ENCODE peak calls at places on chromosome 9, in five cellular contexts. V is K562, J is A549, E is HepG2, D is H1. P is an unnamed sample. For H3K4me1, the result is how much of the 10 kb centered on the place peaks cover.

GRCh38 chr9:77819672-77820071 is 171.6 kb upstream of the GNA14 start:
- DNase-seq in D (no peak), J (peak), E (no peak), V (no peak), P (peak)

GRCh38 chr9:115213777-115214428 is 95.9 kb upstream of the TNC start:
- DNase-seq in D (no peak), J (peak), V (no peak), E (no peak), P (no peak)

GRCh38 chr9:130174920-130175321 is 2.7 kb downstream of the NCS1 start:
- DNase-seq in J (no peak), E (no peak), V (no peak), D (no peak), P (no peak)

GRCh38 chr9:123465304-123465703 is 109.3 kb downstream of the CRB2 start:
- DNase-seq in D (no peak), V (no peak), E (peak), J (peak), P (no peak)

GRCh38 chr9:90926920-90927319 is 125.3 kb downstream of the SYK start:
- DNase-seq in V (no peak), E (no peak), D (no peak), J (no peak), P (no peak)

GRCh38 chr9:89501311-89501898 is 3.5 kb upstream of the SEMA4D start:
- DNase-seq in D (no peak), J (no peak), V (no peak), E (no peak), P (no peak)

GRCh38 chr9:117715411-117715989 is 11.3 kb downstream of the TLR4 start:
- DNase-seq in E (no peak), V (no peak), D (no peak), J (no peak), P (peak)

GRCh38 chr9:91562412-91562811 is 138.8 kb upstream of the NFIL3 start:
- DNase-seq in V (no peak), E (no peak), D (no peak), J (no peak), P (no peak)

GRCh38 chr9:135554718-135555117 is 6.8 kb upstream of the PAEP start:
- DNase-seq in E (no peak), V (no peak), D (no peak), J (peak), P (no peak)

GRCh38 chr9:35114113-35114847 is 1.4 kb downstream of the ATOSB start:
- DNase-seq in V (peak), J (peak), E (peak), D (peak), P (peak)
- H3K4me1 ChIP-seq in V (under half), J (under half), E (under half), D (under half), P (half or more)

DNA sequence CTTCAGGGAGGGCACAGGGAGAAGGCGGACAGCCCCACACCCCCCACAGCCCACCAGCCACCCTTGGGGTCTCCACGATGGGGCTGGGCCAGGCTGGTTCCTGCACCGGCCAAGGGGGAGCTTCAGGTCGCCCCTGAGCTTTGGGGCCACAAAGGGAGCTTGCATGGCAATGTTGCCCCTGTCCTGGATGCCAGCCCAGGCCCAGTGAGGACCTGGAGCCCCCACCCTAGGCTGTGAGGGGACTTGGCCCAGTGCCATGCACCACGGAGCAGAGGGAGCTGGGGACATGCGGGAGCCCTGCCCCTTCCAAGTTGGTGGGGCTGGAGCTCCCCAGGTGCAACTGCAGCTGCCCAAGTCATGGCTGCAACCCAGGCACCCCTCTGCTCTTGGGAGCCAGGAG is 18.4 kb downstream of the TMEM38B start:
- DNase-seq in E (no peak), J (no peak), D (no peak), V (no peak), P (no peak)
- TF ChIP-seq JUN in E (no peak), J (no peak), D (no peak), V (no peak), P (no peak)

DNA sequence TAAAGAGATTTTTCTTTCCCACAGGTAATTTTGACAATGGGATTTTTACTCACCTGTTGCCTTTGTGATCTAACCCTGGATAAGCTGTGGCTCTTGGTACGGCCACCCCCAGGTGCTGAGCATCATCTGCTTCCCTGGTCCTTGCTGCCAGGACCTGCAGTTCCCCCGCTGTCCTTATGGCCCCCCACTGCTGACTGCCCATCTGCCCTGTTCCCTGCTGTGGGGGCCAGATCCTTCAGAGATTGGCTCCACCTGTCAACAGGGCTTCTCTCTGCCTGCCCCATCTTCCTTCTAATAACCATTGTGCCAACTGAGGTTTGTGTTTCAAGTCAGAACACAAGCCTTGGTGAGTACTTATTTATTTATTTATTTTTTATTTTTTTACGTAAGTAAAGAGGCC is 183.3 kb downstream of the MAPKAP1 start:
- DNase-seq in E (no peak), D (no peak), V (no peak), J (no peak), P (no peak)
- H3K4me1 ChIP-seq in E (under half), D (under half), V (under half), J (under half), P (half or more)

DNA sequence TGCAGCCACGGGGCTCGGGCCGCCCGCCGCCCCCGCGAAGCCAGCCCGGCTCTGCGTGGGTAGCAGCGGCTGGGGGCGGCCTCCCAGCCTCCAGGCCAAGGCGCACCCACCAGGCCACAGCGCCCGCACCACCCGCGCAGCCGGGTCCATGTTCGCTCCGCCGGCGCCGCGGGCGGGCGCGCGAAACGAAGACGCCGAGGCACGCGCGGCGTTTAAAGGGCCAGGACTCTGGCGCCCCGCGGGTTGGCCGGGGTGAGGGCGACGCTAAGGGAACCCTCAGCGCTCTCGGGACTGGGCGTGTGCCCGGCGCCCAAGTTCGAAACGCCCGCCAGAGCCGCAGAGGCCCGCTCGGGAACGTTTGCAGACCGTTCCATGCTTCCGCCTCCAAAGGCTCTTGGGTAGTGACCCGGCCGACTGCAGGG is at the start of gene PTGES2:
- DNase-seq in J (peak), D (peak), E (peak), V (peak), P (peak)
- TF ChIP-seq JUN in J (peak), D (no peak), E (no peak), V (no peak), P (no peak)

GRCh38 chr9:134340475-134341186 is 14.4 kb downstream of the RXRA start:
- DNase-seq in J (no peak), V (no peak), E (no peak), D (no peak), P (peak)
- H3K4me1 ChIP-seq in J (under half), V (half or more), E (under half), D (under half), P (under half)

DNA sequence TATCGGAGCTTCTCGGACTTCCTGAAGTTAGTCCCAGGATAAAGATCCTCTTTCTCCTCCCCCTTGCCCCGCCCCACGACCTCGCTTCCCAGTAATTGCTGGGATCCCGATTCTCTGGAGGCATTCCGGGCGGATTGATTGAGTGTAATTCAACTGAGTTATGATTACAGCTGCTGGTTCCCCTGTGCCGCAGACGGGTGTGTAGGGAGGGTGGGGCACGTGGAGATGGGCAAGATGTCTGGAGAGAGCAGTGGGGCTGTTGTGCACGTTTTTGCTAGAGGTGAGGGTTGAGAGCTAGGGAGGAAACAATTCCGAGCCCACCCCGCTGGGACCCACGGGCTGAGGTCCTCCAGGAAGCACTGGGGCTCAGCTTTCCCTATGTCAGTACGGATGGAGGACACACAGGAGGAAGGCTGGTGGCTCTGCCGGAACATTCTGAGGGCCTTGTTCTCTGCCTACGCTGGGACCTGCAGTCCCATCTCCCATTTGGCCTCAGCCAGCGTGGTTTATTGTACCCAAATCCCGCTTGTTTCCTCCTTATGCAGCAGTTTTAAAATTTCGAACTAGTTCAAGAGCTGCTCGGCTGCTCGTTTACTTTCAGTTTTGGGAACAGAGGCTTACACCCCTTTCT is 2.4 kb upstream of the DMRT2 start:
- DNase-seq in D (no peak), V (no peak), E (no peak), J (no peak), P (no peak)
- TF ChIP-seq JUN in D (no peak), V (no peak), E (no peak), J (no peak), P (no peak)

DNA sequence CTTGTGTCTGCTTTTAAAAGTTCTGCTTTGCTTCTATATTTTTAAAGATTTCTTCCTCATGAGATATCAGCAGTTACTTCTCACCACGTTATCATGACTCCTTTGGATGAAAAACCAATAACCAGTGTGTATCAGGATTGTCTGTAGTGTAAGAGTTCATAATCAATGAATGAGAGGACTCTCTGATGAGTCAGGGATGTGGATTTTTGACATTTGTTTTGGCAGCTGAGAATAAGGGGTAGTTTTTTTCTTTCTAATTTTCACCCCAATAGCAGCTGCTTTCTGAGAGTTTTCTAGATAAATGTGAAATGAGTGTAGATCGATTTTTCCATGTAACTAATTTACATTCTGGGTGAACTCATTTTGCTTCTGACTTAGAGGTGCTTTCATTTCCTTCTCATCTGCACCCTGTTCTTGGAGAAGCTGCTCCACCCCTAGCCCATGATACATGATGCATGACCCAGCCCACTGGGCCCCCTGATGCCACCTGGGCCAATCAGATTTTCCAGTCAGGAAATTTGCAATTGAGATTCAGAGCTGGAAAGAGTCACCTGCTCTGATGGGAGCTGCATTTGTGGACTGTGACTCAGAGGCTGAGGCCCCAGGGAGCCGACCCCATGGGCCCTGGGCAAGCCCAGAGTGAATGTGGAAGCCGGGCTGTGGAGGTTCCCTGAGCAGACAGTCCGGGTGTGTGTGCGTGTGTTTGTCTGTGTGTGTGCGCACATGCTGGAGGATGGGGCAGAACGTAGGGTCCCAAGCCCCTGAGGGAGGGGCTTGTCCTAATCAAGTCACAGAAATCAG is 159.3 kb downstream of the RGS3 start:
- DNase-seq in J (peak), E (peak), D (peak), V (no peak), P (peak)
- H3K4me1 ChIP-seq in J (under half), E (half or more), D (under half), V (under half), P (half or more)

GRCh38 chr9:2242778-2243395 is 227.7 kb downstream of the SMARCA2 start:
- DNase-seq in J (no peak), E (no peak), D (no peak), V (no peak), P (peak)
- TF ChIP-seq JUN in J (no peak), E (no peak), D (no peak), V (no peak), P (no peak)

GRCh38 chr9:5512658-5513452 is 2.5 kb downstream of the PDCD1LG2 start:
- DNase-seq in V (no peak), E (no peak), D (no peak), J (no peak), P (no peak)

GRCh38 chr9:5514608-5515260 is 4.4 kb downstream of the PDCD1LG2 start:
- DNase-seq in D (no peak), J (no peak), V (no peak), E (no peak), P (no peak)

GRCh38 chr9:5513966-5514365 is 3.6 kb downstream of the PDCD1LG2 start:
- DNase-seq in D (no peak), J (no peak), V (no peak), E (no peak), P (no peak)

GRCh38 chr9:5516453-5517220 is 6.3 kb downstream of the PDCD1LG2 start:
- DNase-seq in V (no peak), E (no peak), D (no peak), J (no peak), P (no peak)

GRCh38 chr9:5515261-5515650 is 4.9 kb downstream of the PDCD1LG2 start:
- DNase-seq in V (no peak), E (no peak), D (no peak), J (no peak), P (no peak)
- H3K4me1 ChIP-seq in V (under half), E (under half), D (under half), J (under half), P (under half)

P was measured in endothelial cell of umbilical vein.